ENCODE peak calls at places on chromosome 9, in four cellular contexts. F is GM12878, V is K562, J is HepG2. M is an unnamed sample.

GRCh38 chr9:120043448-120043847 is 536.5 kb downstream of the CDK5RAP2 start:
- DNase-seq in F (no peak), V (no peak), J (no peak), M (no peak)

GRCh38 chr9:101269596-101270324 is 115.0 kb downstream of the BAAT start:
- DNase-seq in F (no peak), V (no peak), J (no peak), M (no peak)

GRCh38 chr9:138049085-138049778 is 171.7 kb downstream of the CACNA1B start:
- DNase-seq in F (no peak), V (no peak), J (no peak), M (no peak)

GRCh38 chr9:89597711-89598707 is 6.8 kb upstream of the GADD45G start:
- DNase-seq in F (no peak), V (peak; percentile 62), J (peak; percentile 46), M (peak; percentile 59)

GRCh38 chr9:105503873-105504272 is 54.1 kb upstream of the FKTN start:
- DNase-seq in F (peak; percentile 52), V (peak; percentile 14), J (no peak), M (no peak)

GRCh38 chr9:131475956-131476776 is 26.6 kb upstream of the POMT1 start:
- DNase-seq in F (no peak), V (no peak), J (no peak), M (no peak)

GRCh38 chr9:17789316-17789715 is 210.4 kb downstream of the SH3GL2 start:
- DNase-seq in F (no peak), V (no peak), J (no peak), M (no peak)

GRCh38 chr9:5425006-5425628 is 12.6 kb downstream of the PLGRKT start:
- DNase-seq in F (peak; percentile 30), V (peak; percentile 29), J (peak; percentile 20), M (peak; percentile 8)

GRCh38 chr9:131459056-131459455 is 43.7 kb upstream of the POMT1 start:
- DNase-seq in F (no peak), V (no peak), J (no peak), M (no peak)

GRCh38 chr9:96009690-96010477 is 134.4 kb downstream of the ERCC6L2 start:
- DNase-seq in F (no peak), V (peak; percentile 62), J (no peak), M (no peak)

GRCh38 chr9:128733256-128733655 is 9.3 kb upstream of the ZDHHC12 start:
- DNase-seq in F (no peak), V (peak; percentile 95), J (peak; percentile 91), M (peak; percentile 84)

GRCh38 chr9:26062172-26062571 is 383.9 kb upstream of the TUSC1 start:
- DNase-seq in F (no peak), V (no peak), J (no peak), M (no peak)

GRCh38 chr9:133701981-133702797 is 36.0 kb downstream of the SARDH start:
- DNase-seq in F (no peak), V (no peak), J (no peak), M (no peak)

GRCh38 chr9:9522406-9522805 is 1090.4 kb downstream of the PTPRD start:
- DNase-seq in F (no peak), V (no peak), J (no peak), M (no peak)

GRCh38 chr9:133113163-133113927 is 7.7 kb downstream of the RALGDS start:
- DNase-seq in F (no peak), V (no peak), J (no peak), M (no peak)

GRCh38 chr9:21326526-21327139 is 8.6 kb downstream of the KLHL9 start:
- DNase-seq in F (peak; percentile 32), V (no peak), J (peak; percentile 39), M (peak; percentile 55)

GRCh38 chr9:121944741-121945191 is 148.3 kb downstream of the TTLL11 start:
- DNase-seq in F (no peak), V (no peak), J (no peak), M (no peak)

GRCh38 chr9:134626141-134626423 is 15.5 kb upstream of the COL5A1 start:
- DNase-seq in F (no peak), V (no peak), J (no peak), M (no peak)

GRCh38 chr9:97567182-97567893 is 65.8 kb downstream of the TSTD2 start:
- DNase-seq in F (no peak), V (no peak), J (no peak), M (no peak)

GRCh38 chr9:13491138-13491492 is 211.6 kb upstream of the MPDZ start:
- DNase-seq in F (no peak), V (no peak), J (no peak), M (no peak)

GRCh38 chr9:87276327-87276841 is 221.3 kb upstream of the DAPK1 start:
- DNase-seq in F (peak; percentile 43), V (no peak), J (no peak), M (no peak)

GRCh38 chr9:113998529-113999255 is 79.4 kb downstream of the AMBP start:
- DNase-seq in F (no peak), V (no peak), J (no peak), M (no peak)

GRCh38 chr9:92206490-92206889 is 87.0 kb downstream of the IARS1 start:
- DNase-seq in F (no peak), V (no peak), J (no peak), M (no peak)

GRCh38 chr9:119801311-119801710 is 432.1 kb upstream of the BRINP1 start:
- DNase-seq in F (no peak), V (no peak), J (no peak), M (no peak)

GRCh38 chr9:6708732-6709131 is 49.0 kb upstream of the KDM4C start:
- DNase-seq in F (no peak), V (no peak), J (no peak), M (no peak)

GRCh38 chr9:82680179-82680935 is 382.6 kb downstream of the RASEF start:
- DNase-seq in F (no peak), V (no peak), J (no peak), M (no peak)

GRCh38 chr9:124810513-124811355 is 33.8 kb downstream of the OLFML2A start:
- DNase-seq in F (no peak), V (no peak), J (peak; percentile 65), M (no peak)

GRCh38 chr9:79686381-79687130 is 114.8 kb downstream of the TLE4 start:
- DNase-seq in F (no peak), V (no peak), J (no peak), M (peak; percentile 76)

GRCh38 chr9:83204047-83204446 is 141.1 kb upstream of the RASEF start:
- DNase-seq in F (no peak), V (no peak), J (no peak), M (no peak)

GRCh38 chr9:124256517-124257069 is 1.2 kb upstream of the NEK6 start:
- DNase-seq in F (no peak), V (no peak), J (peak; percentile 39), M (no peak)

GRCh38 chr9:79578891-79579290 is 7.1 kb downstream of the TLE4 start:
- DNase-seq in F (no peak), V (no peak), J (no peak), M (no peak)

DNA sequence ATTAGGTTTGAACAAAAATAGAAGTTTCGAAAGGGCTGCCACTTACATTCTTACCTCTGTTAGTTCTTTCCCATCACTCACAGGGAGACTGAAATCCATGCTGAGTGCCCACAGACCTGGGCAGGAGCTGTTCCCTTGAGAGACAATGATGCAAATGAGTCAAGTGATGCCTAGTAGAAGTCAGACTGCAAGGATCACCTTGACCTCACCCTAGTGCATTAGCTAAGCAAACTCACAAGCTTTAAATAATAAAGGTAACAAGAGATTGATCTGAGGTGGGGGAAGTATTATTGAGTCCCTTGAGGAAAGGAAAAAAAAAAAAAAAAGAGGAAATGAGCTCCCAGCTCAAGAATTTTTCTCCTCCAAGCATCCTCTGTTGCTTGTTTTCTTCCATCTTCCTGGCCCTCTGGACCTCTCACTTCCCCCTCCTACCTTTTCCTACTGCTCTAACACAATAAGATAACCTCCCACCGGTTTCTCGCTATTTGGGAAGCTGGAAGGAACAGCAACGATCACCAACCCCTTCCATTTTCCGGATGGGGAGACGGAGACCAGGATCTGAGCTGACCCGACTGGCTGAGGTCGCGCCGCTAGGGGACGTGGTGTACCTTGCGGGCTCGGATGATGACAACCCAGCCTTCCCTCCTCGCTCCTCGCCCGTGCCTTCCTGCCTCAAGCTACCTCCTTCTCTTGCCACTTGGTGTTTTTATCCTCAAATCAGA is 2.0 kb downstream of the LPAR1 start:
- DNase-seq in F (no peak), V (no peak), J (no peak), M (peak; percentile 61)
- TF ChIP-seq BHLHE40 in F (peak; percentile 55), V (no peak), J (no peak), M (no peak)

GRCh38 chr9:112571624-112572341 is 85.2 kb downstream of the KIAA1958 start:
- DNase-seq in F (no peak), V (no peak), J (no peak), M (no peak)

GRCh38 chr9:112575107-112575506 is 88.5 kb downstream of the KIAA1958 start:
- DNase-seq in F (no peak), V (no peak), J (no peak), M (no peak)

GRCh38 chr9:112572416-112572815 is 85.8 kb downstream of the KIAA1958 start:
- DNase-seq in F (no peak), V (no peak), J (no peak), M (no peak)

GRCh38 chr9:112569186-112569585 is 82.6 kb downstream of the KIAA1958 start:
- DNase-seq in F (no peak), V (no peak), J (no peak), M (no peak)

GRCh38 chr9:112570731-112571167 is 84.1 kb downstream of the KIAA1958 start:
- DNase-seq in F (no peak), V (no peak), J (peak; percentile 89), M (no peak)
- TF ChIP-seq SP1 in F (no peak), V (no peak), J (no peak), M (no peak)

GRCh38 chr9:115170674-115171073 is 52.7 kb upstream of the TNC start:
- DNase-seq in F (no peak), V (no peak), J (no peak), M (no peak)
- TF ChIP-seq BHLHE40 in F (no peak), V (no peak), J (no peak), M (no peak)

GRCh38 chr9:136347472-136348256 is 15.9 kb downstream of the DNLZ start:
- DNase-seq in F (no peak), V (no peak), J (no peak), M (no peak)
- TF ChIP-seq SP1 in F (no peak), V (no peak), J (no peak), M (no peak)

GRCh38 chr9:35553670-35554543 is 51.2 kb upstream of the TESK1 start:
- DNase-seq in F (peak; percentile 8), V (peak; percentile 70), J (peak; percentile 63), M (peak; percentile 84)
- TF ChIP-seq BHLHE40 in F (no peak), V (no peak), J (peak; percentile 24), M (no peak)

GRCh38 chr9:78103971-78104433 is 72.4 kb upstream of the GNAQ start:
- DNase-seq in F (no peak), V (no peak), J (no peak), M (no peak)
- TF ChIP-seq SP1 in F (no peak), V (no peak), J (no peak), M (no peak)

GRCh38 chr9:76419782-76420380 is 25.7 kb upstream of the RFK start:
- DNase-seq in F (no peak), V (peak; percentile 29), J (peak; percentile 36), M (peak; percentile 56)
- TF ChIP-seq BHLHE40 in F (no peak), V (no peak), J (no peak), M (no peak)

DNA sequence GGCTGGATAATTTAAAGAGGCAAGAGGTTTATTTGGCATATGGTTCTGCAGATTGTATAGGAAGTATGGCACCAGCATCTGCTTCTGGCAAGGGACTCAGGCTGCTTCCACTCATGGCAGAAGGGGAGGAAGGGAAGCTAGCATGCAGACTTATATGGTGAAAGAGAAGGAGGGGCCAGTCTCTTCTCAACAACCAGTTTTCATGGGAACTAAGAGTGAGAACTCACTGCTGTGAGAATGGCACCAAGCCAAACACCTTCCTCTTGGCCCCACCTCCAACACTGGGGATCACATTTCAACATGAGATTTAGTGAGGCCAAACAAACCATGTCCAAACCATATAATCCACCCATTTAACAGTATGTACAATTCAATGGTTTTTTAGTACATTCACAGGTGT is 113.3 kb upstream of the SHB start:
- DNase-seq in F (peak; percentile 43), V (peak; percentile 24), J (no peak), M (no peak)
- TF ChIP-seq SP1 in F (no peak), V (no peak), J (no peak), M (no peak)

M was measured in HEK293T.